ENCODE peak calls at places on chromosomes 4 and X, in ten cellular contexts. G, I, J, H, Q, A, O, S, D and N are unnamed samples.
A peak's percentile ranks its signal among the peaks of the same experiment; 100 is the strongest.

GRCh38 chrX:43450355-43450754 is 205.7 kb upstream of the MAOA start:
- DNase-seq in J (no peak), I (no peak), H (no peak), O (peak; percentile 72), D (peak; percentile 31), A (no peak), S (no peak), Q (no peak), G (no peak), N (no peak)

GRCh38 chrX:47577424-47577823 is 4.8 kb upstream of the TIMP1 start:
- DNase-seq in J (no peak), H (no peak), I (no peak), O (no peak), Q (no peak), S (no peak), D (no peak), A (no peak), G (no peak), N (no peak)

GRCh38 chrX:53682885-53683555 is 3.5 kb downstream of the HUWE1 start:
- DNase-seq in H (peak; percentile 63), D (peak; percentile 52), G (peak; percentile 79), I (no peak), J (no peak), Q (no peak), O (peak; percentile 50), S (peak; percentile 20), A (peak; percentile 9), N (peak; percentile 30)

GRCh38 chr4:182809417-182810102 is 107.6 kb downstream of the DCTD start:
- DNase-seq in J (no peak), Q (no peak), A (peak; percentile 60), D (no peak), G (no peak), S (no peak), I (no peak), O (no peak), H (no peak), N (no peak)

GRCh38 chr4:88843067-88843723 is 145.6 kb upstream of the NAP1L5 start:
- DNase-seq in O (no peak), D (no peak), H (no peak), S (no peak), G (no peak), Q (peak; percentile 32), J (no peak), A (no peak), I (no peak), N (no peak)

GRCh38 chr4:26028133-26028792 is 114.2 kb downstream of the SMIM20 start:
- DNase-seq in O (no peak), I (no peak), G (no peak), J (no peak), Q (no peak), A (no peak), S (no peak), D (peak; percentile 83), H (no peak), N (no peak)

GRCh38 chr4:139175647-139176298 is 1.2 kb downstream of the ELF2 start:
- DNase-seq in J (no peak), S (no peak), D (no peak), H (no peak), G (no peak), A (peak; percentile 18), I (no peak), O (peak; percentile 74), Q (no peak), N (no peak)

GRCh38 chr4:125041372-125041930 is 273.3 kb upstream of the FAT4 start:
- DNase-seq in I (no peak), Q (no peak), S (no peak), H (no peak), D (no peak), G (no peak), A (no peak), J (no peak), O (no peak), N (no peak)

GRCh38 chr4:20288846-20289512 is 37.3 kb downstream of the SLIT2 start:
- DNase-seq in I (no peak), S (no peak), D (no peak), J (no peak), G (no peak), O (no peak), H (no peak), Q (no peak), A (no peak), N (no peak)

GRCh38 chr4:88467392-88467791 is 10.5 kb downstream of the HERC5 start:
- DNase-seq in O (peak; percentile 16), Q (no peak), A (no peak), S (no peak), J (no peak), H (no peak), D (no peak), I (no peak), G (no peak), N (no peak)

GRCh38 chr4:140450352-140450751 is 22.9 kb upstream of the CLGN start:
- DNase-seq in J (no peak), I (no peak), Q (no peak), H (no peak), O (no peak), D (no peak), A (no peak), G (no peak), S (no peak), N (no peak)

GRCh38 chr4:8558080-8558960 is 21.9 kb upstream of the GPR78 start:
- DNase-seq in G (no peak), I (no peak), O (no peak), H (no peak), D (no peak), A (no peak), Q (no peak), S (no peak), J (peak; percentile 42), N (no peak)

GRCh38 chr4:95984081-95984480 is 144.2 kb downstream of the PDHA2 start:
- DNase-seq in D (no peak), G (no peak), A (no peak), H (no peak), J (no peak), Q (no peak), S (no peak), O (no peak), I (no peak), N (no peak)

GRCh38 chr4:173862754-173863153 is 332.7 kb upstream of the HAND2 start:
- DNase-seq in J (no peak), G (no peak), O (no peak), A (no peak), Q (no peak), S (no peak), D (no peak), I (no peak), H (no peak), N (no peak)

GRCh38 chr4:41507292-41507933 is 30.5 kb upstream of the LIMCH1 start:
- DNase-seq in I (no peak), D (no peak), J (no peak), O (no peak), H (no peak), G (peak; percentile 73), Q (no peak), A (no peak), S (no peak), N (no peak)

GRCh38 chr4:86498560-86499166 is 95.5 kb upstream of the PTPN13 start:
- DNase-seq in G (peak; percentile 39), D (no peak), I (no peak), Q (no peak), H (peak; percentile 38), O (peak; percentile 75), A (peak; percentile 59), S (no peak), J (no peak), N (peak; percentile 55)